ENCODE peak calls at places on chromosomes 6 and 20, in four cellular contexts. Y, V, Q and B are unnamed samples.

GRCh38 chr6:34341481-34341971 is 50.9 kb downstream of the NUDT3 start:
- DNase-seq in Y (no peak), V (no peak), Q (no peak), B (no peak)

GRCh38 chr6:109513571-109514071 is 30.6 kb upstream of the ZBTB24 start:
- DNase-seq in Y (peak), V (no peak), Q (no peak), B (no peak)

GRCh38 chr20:37095108-37095608 is 639 bp downstream of the RBL1 start:
- DNase-seq in Y (peak), V (no peak), Q (no peak), B (no peak)

GRCh38 chr6:161038229-161039003 is 46.8 kb downstream of the MAP3K4 start:
- DNase-seq in Y (peak), V (no peak), Q (no peak), B (no peak)

GRCh38 chr20:40493071-40493470 is 196.0 kb downstream of the MAFB start:
- DNase-seq in Y (peak), V (no peak), Q (no peak), B (no peak)

GRCh38 chr6:136719280-136720044 is 72.8 kb downstream of the MAP3K5 start:
- DNase-seq in Y (peak), V (no peak), Q (no peak), B (no peak)

GRCh38 chr6:151900256-151900655 is 92.8 kb downstream of the ESR1 start:
- DNase-seq in Y (no peak), V (no peak), Q (no peak), B (no peak)

GRCh38 chr20:41118632-41119031 is 18.7 kb upstream of the PLCG1 start:
- DNase-seq in Y (no peak), V (no peak), Q (no peak), B (no peak)

GRCh38 chr6:38436726-38437465 is 202.8 kb downstream of the BTBD9 start:
- DNase-seq in Y (peak), V (no peak), Q (no peak), B (no peak)

GRCh38 chr6:39496951-39497350 is 174.4 kb upstream of the KCNK16 start:
- DNase-seq in Y (peak), V (no peak), Q (no peak), B (no peak)

GRCh38 chr6:125169058-125169457 is 15.5 kb downstream of the TPD52L1 start:
- DNase-seq in Y (peak), V (no peak), Q (no peak), B (no peak)

GRCh38 chr20:62122659-62123449 is 579 bp downstream of the LSM14B start:
- DNase-seq in Y (peak), V (peak), Q (no peak), B (no peak)

GRCh38 chr6:7805828-7806227 is 79.9 kb downstream of the BMP6 start:
- DNase-seq in Y (no peak), V (no peak), Q (no peak), B (no peak)

GRCh38 chr20:42706762-42707161 is 482.9 kb downstream of the PTPRT start:
- DNase-seq in Y (no peak), V (no peak), Q (no peak), B (no peak)

GRCh38 chr6:53673138-53673801 is 7.7 kb upstream of the KLHL31 start:
- DNase-seq in Y (peak), V (no peak), Q (no peak), B (no peak)

GRCh38 chr6:138007014-138007472 is 100.2 kb downstream of the PERP start:
- DNase-seq in Y (no peak), V (peak), Q (no peak), B (no peak)

GRCh38 chr6:109626311-109626710 is 64.7 kb downstream of the AK9 start:
- DNase-seq in Y (no peak), V (no peak), Q (no peak), B (no peak)

GRCh38 chr20:840858-841567 is 7.5 kb downstream of the FAM110A start:
- DNase-seq in Y (no peak), V (no peak), Q (no peak), B (no peak)

GRCh38 chr20:57999465-58000111 is 228.9 kb downstream of the ANKRD60 start:
- DNase-seq in Y (no peak), V (no peak), Q (no peak), B (no peak)